ENCODE peak calls at places on chromosomes 2 and 18, in four cellular contexts. One of them, this sample, is unnamed.

GRCh38 chr2:174705321-174705720 is 59.0 kb downstream of the CHRNA1 start:
- DNase-seq in NCI-H1694 treated with DMSO at 0.1 percent for 48 hours: no peak
- DNase-seq in PC-3: no peak
- DNase-seq in HTR-8/SVneo: no peak
- DNase-seq in this sample: no peak

GRCh38 chr2:163919717-163920116 is 183.9 kb upstream of the FIGN start:
- DNase-seq in NCI-H1694 treated with DMSO at 0.1 percent for 48 hours: no peak
- DNase-seq in PC-3: no peak
- DNase-seq in HTR-8/SVneo: no peak
- DNase-seq in this sample: no peak

GRCh38 chr18:6547476-6547875 is 132.8 kb upstream of the L3MBTL4 start:
- DNase-seq in NCI-H1694 treated with DMSO at 0.1 percent for 48 hours: no peak
- DNase-seq in PC-3: peak
- DNase-seq in HTR-8/SVneo: no peak
- DNase-seq in this sample: no peak

GRCh38 chr2:62109554-62109953 is 86.4 kb upstream of the B3GNT2 start:
- DNase-seq in NCI-H1694 treated with DMSO at 0.1 percent for 48 hours: no peak
- DNase-seq in PC-3: no peak
- DNase-seq in HTR-8/SVneo: no peak
- DNase-seq in this sample: no peak

GRCh38 chr2:237723613-237724012 is 75.0 kb upstream of the RBM44 start:
- DNase-seq in NCI-H1694 treated with DMSO at 0.1 percent for 48 hours: peak
- DNase-seq in PC-3: peak
- DNase-seq in HTR-8/SVneo: no peak
- DNase-seq in this sample: no peak

GRCh38 chr18:56127322-56128099 is 510.9 kb downstream of the TXNL1 start:
- DNase-seq in NCI-H1694 treated with DMSO at 0.1 percent for 48 hours: no peak
- DNase-seq in PC-3: no peak
- DNase-seq in HTR-8/SVneo: no peak
- DNase-seq in this sample: no peak

GRCh38 chr18:35634376-35634775 is 52.8 kb downstream of the GALNT1 start:
- DNase-seq in NCI-H1694 treated with DMSO at 0.1 percent for 48 hours: no peak
- DNase-seq in PC-3: peak
- DNase-seq in HTR-8/SVneo: no peak
- DNase-seq in this sample: no peak

GRCh38 chr2:200352631-200353030 is 46.1 kb downstream of the SPATS2L start:
- DNase-seq in NCI-H1694 treated with DMSO at 0.1 percent for 48 hours: no peak
- DNase-seq in PC-3: peak
- DNase-seq in HTR-8/SVneo: no peak
- DNase-seq in this sample: no peak

GRCh38 chr2:182866095-182866460 is 359 bp downstream of the FRZB start:
- DNase-seq in NCI-H1694 treated with DMSO at 0.1 percent for 48 hours: no peak
- DNase-seq in PC-3: no peak
- DNase-seq in HTR-8/SVneo: no peak
- DNase-seq in this sample: peak

GRCh38 chr2:104340162-104340561 is 513.8 kb upstream of the POU3F3 start:
- DNase-seq in NCI-H1694 treated with DMSO at 0.1 percent for 48 hours: no peak
- DNase-seq in PC-3: no peak
- DNase-seq in HTR-8/SVneo: no peak
- DNase-seq in this sample: no peak

GRCh38 chr2:131509615-131510014 is 17.4 kb upstream of the MZT2A start:
- DNase-seq in NCI-H1694 treated with DMSO at 0.1 percent for 48 hours: no peak
- DNase-seq in PC-3: no peak
- DNase-seq in HTR-8/SVneo: no peak
- DNase-seq in this sample: no peak

GRCh38 chr2:71789556-71790219 is 336.3 kb downstream of the DYSF start:
- DNase-seq in NCI-H1694 treated with DMSO at 0.1 percent for 48 hours: no peak
- DNase-seq in PC-3: peak
- DNase-seq in HTR-8/SVneo: no peak
- DNase-seq in this sample: no peak

GRCh38 chr2:80302465-80303005 is 2.0 kb downstream of the LRRTM1 start:
- DNase-seq in NCI-H1694 treated with DMSO at 0.1 percent for 48 hours: no peak
- DNase-seq in PC-3: no peak
- DNase-seq in HTR-8/SVneo: no peak
- DNase-seq in this sample: no peak

GRCh38 chr2:25377822-25378421 is 36.2 kb upstream of the DNMT3A start:
- DNase-seq in NCI-H1694 treated with DMSO at 0.1 percent for 48 hours: no peak
- DNase-seq in PC-3: no peak
- DNase-seq in HTR-8/SVneo: no peak
- DNase-seq in this sample: peak

GRCh38 chr2:188245230-188245629 is 46.4 kb upstream of the GULP1 start:
- DNase-seq in NCI-H1694 treated with DMSO at 0.1 percent for 48 hours: no peak
- DNase-seq in PC-3: peak
- DNase-seq in HTR-8/SVneo: no peak
- DNase-seq in this sample: no peak

GRCh38 chr18:79211844-79212243 is 142.7 kb downstream of the ATP9B start:
- DNase-seq in NCI-H1694 treated with DMSO at 0.1 percent for 48 hours: no peak
- DNase-seq in PC-3: no peak
- DNase-seq in HTR-8/SVneo: no peak
- DNase-seq in this sample: no peak

GRCh38 chr2:96100893-96101304 is 15.5 kb downstream of the ADRA2B start:
- DNase-seq in NCI-H1694 treated with DMSO at 0.1 percent for 48 hours: no peak
- DNase-seq in PC-3: no peak
- DNase-seq in HTR-8/SVneo: no peak
- DNase-seq in this sample: peak

GRCh38 chr2:240553956-240554480 is 3.8 kb downstream of the ANKMY1 start:
- DNase-seq in NCI-H1694 treated with DMSO at 0.1 percent for 48 hours: no peak
- DNase-seq in PC-3: no peak
- DNase-seq in HTR-8/SVneo: no peak
- DNase-seq in this sample: no peak

GRCh38 chr2:196482119-196483065 is 157.1 kb upstream of the CCDC150 start:
- DNase-seq in NCI-H1694 treated with DMSO at 0.1 percent for 48 hours: no peak
- DNase-seq in PC-3: peak
- DNase-seq in HTR-8/SVneo: no peak
- DNase-seq in this sample: no peak

GRCh38 chr2:47905454-47906260 is 641 bp downstream of the FBXO11 start:
- DNase-seq in NCI-H1694 treated with DMSO at 0.1 percent for 48 hours: no peak
- DNase-seq in PC-3: peak
- DNase-seq in HTR-8/SVneo: no peak
- DNase-seq in this sample: peak

GRCh38 chr2:217897816-217898806 is 104.7 kb downstream of the TNS1 start:
- DNase-seq in NCI-H1694 treated with DMSO at 0.1 percent for 48 hours: no peak
- DNase-seq in PC-3: no peak
- DNase-seq in HTR-8/SVneo: no peak
- DNase-seq in this sample: no peak

GRCh38 chr2:42935692-42936631 is 143.6 kb upstream of the HAAO start:
- DNase-seq in NCI-H1694 treated with DMSO at 0.1 percent for 48 hours: no peak
- DNase-seq in PC-3: no peak
- DNase-seq in HTR-8/SVneo: no peak
- DNase-seq in this sample: peak

GRCh38 chr2:128447538-128447885 is 128.8 kb upstream of the HS6ST1 start:
- DNase-seq in NCI-H1694 treated with DMSO at 0.1 percent for 48 hours: no peak
- DNase-seq in PC-3: no peak
- DNase-seq in HTR-8/SVneo: no peak
- DNase-seq in this sample: no peak

GRCh38 chr2:217451634-217452033 is 551.2 kb downstream of the TNS1 start:
- DNase-seq in NCI-H1694 treated with DMSO at 0.1 percent for 48 hours: no peak
- DNase-seq in PC-3: peak
- DNase-seq in HTR-8/SVneo: peak
- DNase-seq in this sample: no peak

GRCh38 chr2:45256173-45256866 is 247.1 kb upstream of the SIX2 start:
- DNase-seq in NCI-H1694 treated with DMSO at 0.1 percent for 48 hours: no peak
- DNase-seq in PC-3: no peak
- DNase-seq in HTR-8/SVneo: no peak
- DNase-seq in this sample: no peak

GRCh38 chr2:28643324-28643723 is 108.3 kb upstream of the PPP1CB start:
- DNase-seq in NCI-H1694 treated with DMSO at 0.1 percent for 48 hours: no peak
- DNase-seq in PC-3: peak
- DNase-seq in HTR-8/SVneo: no peak
- DNase-seq in this sample: no peak

GRCh38 chr2:223560704-223561435 is 41.3 kb downstream of the SCG2 start:
- DNase-seq in NCI-H1694 treated with DMSO at 0.1 percent for 48 hours: no peak
- DNase-seq in PC-3: peak
- DNase-seq in HTR-8/SVneo: peak
- DNase-seq in this sample: no peak

GRCh38 chr18:49747876-49748275 is 65.5 kb downstream of the ACAA2 start:
- DNase-seq in NCI-H1694 treated with DMSO at 0.1 percent for 48 hours: no peak
- DNase-seq in PC-3: peak
- DNase-seq in HTR-8/SVneo: no peak
- DNase-seq in this sample: no peak

GRCh38 chr2:524442-524841 is 152.8 kb downstream of the TMEM18 start:
- DNase-seq in NCI-H1694 treated with DMSO at 0.1 percent for 48 hours: no peak
- DNase-seq in PC-3: peak
- DNase-seq in HTR-8/SVneo: no peak
- DNase-seq in this sample: no peak

GRCh38 chr18:62637807-62638687 is 77.3 kb upstream of the PHLPP1 start:
- DNase-seq in NCI-H1694 treated with DMSO at 0.1 percent for 48 hours: no peak
- DNase-seq in PC-3: peak
- DNase-seq in HTR-8/SVneo: no peak
- DNase-seq in this sample: no peak

GRCh38 chr2:153872311-153873061 is 764 bp downstream of the GALNT13 start:
- DNase-seq in NCI-H1694 treated with DMSO at 0.1 percent for 48 hours: peak
- DNase-seq in PC-3: no peak
- DNase-seq in HTR-8/SVneo: no peak
- DNase-seq in this sample: peak

GRCh38 chr2:72132981-72133720 is 14.5 kb downstream of the CYP26B1 start:
- DNase-seq in NCI-H1694 treated with DMSO at 0.1 percent for 48 hours: no peak
- DNase-seq in PC-3: no peak
- DNase-seq in HTR-8/SVneo: no peak
- DNase-seq in this sample: no peak

GRCh38 chr2:37781028-37781427 is 109.6 kb upstream of the CDC42EP3 start:
- DNase-seq in NCI-H1694 treated with DMSO at 0.1 percent for 48 hours: no peak
- DNase-seq in PC-3: peak
- DNase-seq in HTR-8/SVneo: peak
- DNase-seq in this sample: no peak

GRCh38 chr18:48619501-48619900 is 80.7 kb downstream of the CTIF start:
- DNase-seq in NCI-H1694 treated with DMSO at 0.1 percent for 48 hours: no peak
- DNase-seq in PC-3: no peak
- DNase-seq in HTR-8/SVneo: no peak
- DNase-seq in this sample: no peak

GRCh38 chr18:36665952-36666351 is 162.8 kb downstream of the TPGS2 start:
- DNase-seq in NCI-H1694 treated with DMSO at 0.1 percent for 48 hours: no peak
- DNase-seq in PC-3: no peak
- DNase-seq in HTR-8/SVneo: no peak
- DNase-seq in this sample: no peak

This sample was measured in ovary.